ENCODE peak calls at places on chromosomes 3 and 15, in eight cellular contexts. C is HCT116, P is HEK293T, Q is LoVo, Y is Calu3, J is globus pallidus, N is NCI-H345, M is T-cell. R is an unnamed sample.
A peak's percentile ranks its signal among the peaks of the same experiment; 100 is the strongest.

GRCh38 chr3:39180546-39181346 is 11.6 kb downstream of the XIRP1 start:
- DNase-seq in C (peak; percentile 77), P (peak; percentile 88), Q (peak; percentile 91), Y (peak; percentile 89), J (peak; percentile 64), N (peak; percentile 84), M (peak; percentile 83), R (no peak)

GRCh38 chr3:58032186-58032585 is 24.0 kb downstream of the FLNB start:
- DNase-seq in C (no peak), P (no peak), Q (no peak), Y (no peak), J (no peak), N (no peak), M (no peak), R (no peak)

GRCh38 chr3:95434436-95434835 is 1371.6 kb downstream of the NSUN3 start:
- DNase-seq in C (no peak), P (no peak), Q (no peak), Y (no peak), J (no peak), N (no peak), M (no peak), R (no peak)

GRCh38 chr15:49895337-49896223 is 223.5 kb downstream of the ATP8B4 start:
- DNase-seq in C (no peak), P (no peak), Q (no peak), Y (no peak), J (peak; percentile 77), N (no peak), M (no peak), R (no peak)

GRCh38 chr3:157290761-157291160 is 130.8 kb upstream of the CCNL1 start:
- DNase-seq in C (no peak), P (no peak), Q (no peak), Y (no peak), J (no peak), N (no peak), M (no peak), R (peak; percentile 52)

GRCh38 chr3:175073209-175073905 is 214.2 kb downstream of the NAALADL2 start:
- DNase-seq in C (no peak), P (no peak), Q (no peak), Y (no peak), J (no peak), N (no peak), M (no peak), R (no peak)

GRCh38 chr3:32421185-32421584 is 29.5 kb downstream of the CMTM7 start:
- DNase-seq in C (peak; percentile 7), P (no peak), Q (no peak), Y (no peak), J (no peak), N (no peak), M (no peak), R (no peak)

GRCh38 chr3:182364323-182364722 is 429.0 kb upstream of the ATP11B start:
- DNase-seq in C (peak; percentile 37), P (peak; percentile 36), Q (no peak), Y (no peak), J (peak; percentile 89), N (peak; percentile 27), M (no peak), R (no peak)

GRCh38 chr3:123129052-123129451 is 62.2 kb downstream of the PDIA5 start:
- DNase-seq in C (no peak), P (no peak), Q (no peak), Y (no peak), J (no peak), N (no peak), M (no peak), R (no peak)

GRCh38 chr15:61946778-61947177 is 113.5 kb downstream of the VPS13C start:
- DNase-seq in C (no peak), P (no peak), Q (no peak), Y (no peak), J (no peak), N (no peak), M (no peak), R (no peak)

GRCh38 chr15:40313531-40314398 is 6.0 kb upstream of the PLCB2 start:
- DNase-seq in C (no peak), P (no peak), Q (peak; percentile 86), Y (peak; percentile 62), J (no peak), N (peak; percentile 87), M (peak; percentile 61), R (no peak)

GRCh38 chr3:31839144-31839917 is 141.7 kb downstream of the OSBPL10 start:
- DNase-seq in C (no peak), P (no peak), Q (no peak), Y (no peak), J (no peak), N (no peak), M (no peak), R (no peak)

GRCh38 chr3:125202197-125202596 is 10.4 kb downstream of the SLC12A8 start:
- DNase-seq in C (no peak), P (no peak), Q (no peak), Y (no peak), J (no peak), N (no peak), M (no peak), R (no peak)

GRCh38 chr3:49609815-49610214 is 55.5 kb downstream of the BSN start:
- DNase-seq in C (no peak), P (no peak), Q (no peak), Y (no peak), J (peak; percentile 28), N (no peak), M (no peak), R (no peak)

GRCh38 chr3:119973276-119973675 is 121.0 kb downstream of the GSK3B start:
- DNase-seq in C (no peak), P (no peak), Q (no peak), Y (no peak), J (no peak), N (no peak), M (no peak), R (no peak)

GRCh38 chr15:64288577-64288976 is 67.4 kb downstream of the CSNK1G1 start:
- DNase-seq in C (no peak), P (no peak), Q (no peak), Y (no peak), J (no peak), N (no peak), M (no peak), R (no peak)

GRCh38 chr3:141915016-141915415 is 38.6 kb downstream of the ATP1B3 start:
- DNase-seq in C (no peak), P (no peak), Q (no peak), Y (no peak), J (no peak), N (no peak), M (no peak), R (no peak)

GRCh38 chr3:119352235-119352634 is 58.1 kb downstream of the ARHGAP31 start:
- DNase-seq in C (no peak), P (no peak), Q (no peak), Y (no peak), J (no peak), N (no peak), M (peak; percentile 15), R (no peak)